ENCODE peak calls at places on chromosome 22, in six cellular contexts. X is HepG2, W is A549, U is GM12878, P is K562, L is SK-N-SH. F is an unnamed sample.

GRCh38 chr22:33539902-33540751 is 380.1 kb downstream of the LARGE1 start:
- DNase-seq in X (peak), W (peak), U (no peak), P (no peak), L (no peak), F (no peak)

GRCh38 chr22:34645375-34645774 is 420.6 kb upstream of the ISX start:
- DNase-seq in X (peak), W (peak), U (no peak), P (no peak), L (no peak), F (peak)

GRCh38 chr22:33126881-33127280 is 68.7 kb upstream of the SYN3 start:
- DNase-seq in X (peak), W (peak), U (no peak), P (no peak), L (peak), F (no peak)

GRCh38 chr22:39220897-39221850 is 23.6 kb downstream of the PDGFB start:
- DNase-seq in X (no peak), W (no peak), U (no peak), P (no peak), L (no peak), F (no peak)

GRCh38 chr22:39498802-39499201 is 3.3 kb upstream of the MIEF1 start:
- DNase-seq in X (peak), W (no peak), U (no peak), P (no peak), L (no peak), F (no peak)

GRCh38 chr22:46114518-46115387 is 35.6 kb upstream of the PPARA start:
- DNase-seq in X (no peak), W (no peak), U (no peak), P (no peak), L (no peak), F (no peak)

GRCh38 chr22:45657701-45658100 is 13.9 kb upstream of the ATXN10 start:
- DNase-seq in X (no peak), W (no peak), U (no peak), P (no peak), L (no peak), F (no peak)

GRCh38 chr22:42785706-42786499 is 65.2 kb upstream of the A4GALT start:
- DNase-seq in X (no peak), W (no peak), U (no peak), P (no peak), L (no peak), F (no peak)

GRCh38 chr22:27925331-27925730 is 6.3 kb upstream of the PITPNB start:
- DNase-seq in X (no peak), W (no peak), U (no peak), P (no peak), L (no peak), F (no peak)

GRCh38 chr22:31089101-31090100 is 8.3 kb downstream of the SMTN start:
- DNase-seq in X (no peak), W (peak), U (no peak), P (peak), L (peak), F (peak)

GRCh38 chr22:47355776-47356432 is 593.5 kb downstream of the TBC1D22A start:
- DNase-seq in X (no peak), W (no peak), U (no peak), P (no peak), L (no peak), F (no peak)

GRCh38 chr22:24216541-24217209 is 28.2 kb downstream of the GGT5 start:
- DNase-seq in X (no peak), W (no peak), U (peak), P (no peak), L (peak), F (no peak)

GRCh38 chr22:17570851-17571631 is 7.7 kb downstream of the SLC25A18 start:
- DNase-seq in X (no peak), W (no peak), U (no peak), P (no peak), L (no peak), F (no peak)

GRCh38 chr22:29539105-29539504 is 14.5 kb downstream of the THOC5 start:
- DNase-seq in X (no peak), W (no peak), U (no peak), P (no peak), L (no peak), F (no peak)

GRCh38 chr22:49086181-49086580 is 741.5 kb downstream of the BRD1 start:
- DNase-seq in X (no peak), W (no peak), U (no peak), P (no peak), L (no peak), F (no peak)

GRCh38 chr22:49658902-49659280 is 168.8 kb downstream of the BRD1 start:
- DNase-seq in X (no peak), W (no peak), U (no peak), P (no peak), L (no peak), F (no peak)

GRCh38 chr22:38273135-38273761 is 438 bp upstream of the TMEM184B start:
- DNase-seq in X (no peak), W (no peak), U (no peak), P (no peak), L (no peak), F (no peak)

GRCh38 chr22:46241397-46242007 is 8.6 kb downstream of the CDPF1 start:
- DNase-seq in X (no peak), W (no peak), U (no peak), P (peak), L (peak), F (no peak)

GRCh38 chr22:37898441-37899181 is 7.5 kb upstream of the MICALL1 start:
- DNase-seq in X (peak), W (peak), U (no peak), P (no peak), L (no peak), F (peak)

GRCh38 chr22:42188808-42189447 is 58.3 kb upstream of the CYP2D6 start:
- DNase-seq in X (no peak), W (peak), U (no peak), P (no peak), L (no peak), F (no peak)

GRCh38 chr22:47940211-47940610 is 1177.8 kb downstream of the TBC1D22A start:
- DNase-seq in X (no peak), W (no peak), U (no peak), P (no peak), L (no peak), F (no peak)

GRCh38 chr22:33112606-33113005 is 54.4 kb upstream of the SYN3 start:
- DNase-seq in X (no peak), W (no peak), U (peak), P (no peak), L (no peak), F (no peak)

GRCh38 chr22:31218565-31219262 is 6.6 kb downstream of the LIMK2 start:
- DNase-seq in X (no peak), W (no peak), U (no peak), P (no peak), L (no peak), F (no peak)

GRCh38 chr22:44096736-44097135 is 72.6 kb downstream of the PARVB start:
- DNase-seq in X (no peak), W (no peak), U (no peak), P (no peak), L (no peak), F (no peak)

GRCh38 chr22:28112548-28113043 is 193.5 kb upstream of the PITPNB start:
- DNase-seq in X (peak), W (peak), U (no peak), P (peak), L (peak), F (no peak)

GRCh38 chr22:22717723-22718122 is 73.3 kb downstream of the GGTLC2 start:
- DNase-seq in X (no peak), W (no peak), U (no peak), P (no peak), L (no peak), F (no peak)

GRCh38 chr22:22720201-22720723 is 75.8 kb downstream of the GGTLC2 start:
- DNase-seq in X (peak), W (peak), U (peak), P (peak), L (peak), F (no peak)

GRCh38 chr22:22716136-22716535 is 71.7 kb downstream of the GGTLC2 start:
- DNase-seq in X (no peak), W (no peak), U (no peak), P (no peak), L (no peak), F (no peak)

GRCh38 chr22:22721681-22722309 is 77.4 kb downstream of the GGTLC2 start:
- DNase-seq in X (no peak), W (no peak), U (peak), P (no peak), L (no peak), F (no peak)

DNA sequence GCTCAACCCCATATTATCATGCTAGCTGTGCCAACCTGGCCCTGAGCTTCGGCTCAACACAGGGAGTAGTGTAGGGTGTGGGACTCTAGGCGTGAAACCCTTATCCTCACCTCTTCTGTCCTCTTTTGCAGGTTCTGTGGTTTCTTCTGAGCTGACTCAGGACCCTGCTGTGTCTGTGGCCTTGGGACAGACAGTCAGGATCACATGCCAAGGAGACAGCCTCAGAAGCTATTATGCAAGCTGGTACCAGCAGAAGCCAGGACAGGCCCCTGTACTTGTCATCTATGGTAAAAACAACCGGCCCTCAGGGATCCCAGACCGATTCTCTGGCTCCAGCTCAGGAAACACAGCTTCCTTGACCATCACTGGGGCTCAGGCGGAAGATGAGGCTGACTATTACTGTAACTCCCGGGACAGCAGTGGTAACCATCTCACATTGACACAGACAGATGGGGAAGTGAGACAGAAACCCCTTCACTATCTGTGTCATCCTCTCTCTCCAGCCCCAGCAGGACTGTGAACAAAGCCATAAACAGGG is 76.4 kb downstream of the GGTLC2 start:
- DNase-seq in X (no peak), W (no peak), U (peak), P (no peak), L (no peak), F (no peak)
- TF ChIP-seq CHD2 in X (no peak), W (no peak), U (no peak), P (no peak), L (no peak), F (no peak)

GRCh38 chr22:25752615-25753214 is 10.7 kb downstream of the MYO18B start:
- DNase-seq in X (no peak), W (no peak), U (no peak), P (no peak), L (no peak), F (no peak)

GRCh38 chr22:25751174-25751581 is 9.2 kb downstream of the MYO18B start:
- DNase-seq in X (no peak), W (no peak), U (no peak), P (no peak), L (no peak), F (no peak)

GRCh38 chr22:25750569-25751173 is 8.7 kb downstream of the MYO18B start:
- DNase-seq in X (no peak), W (no peak), U (no peak), P (no peak), L (no peak), F (no peak)

GRCh38 chr22:25754527-25755202 is 12.7 kb downstream of the MYO18B start:
- DNase-seq in X (no peak), W (peak), U (no peak), P (no peak), L (no peak), F (no peak)

DNA sequence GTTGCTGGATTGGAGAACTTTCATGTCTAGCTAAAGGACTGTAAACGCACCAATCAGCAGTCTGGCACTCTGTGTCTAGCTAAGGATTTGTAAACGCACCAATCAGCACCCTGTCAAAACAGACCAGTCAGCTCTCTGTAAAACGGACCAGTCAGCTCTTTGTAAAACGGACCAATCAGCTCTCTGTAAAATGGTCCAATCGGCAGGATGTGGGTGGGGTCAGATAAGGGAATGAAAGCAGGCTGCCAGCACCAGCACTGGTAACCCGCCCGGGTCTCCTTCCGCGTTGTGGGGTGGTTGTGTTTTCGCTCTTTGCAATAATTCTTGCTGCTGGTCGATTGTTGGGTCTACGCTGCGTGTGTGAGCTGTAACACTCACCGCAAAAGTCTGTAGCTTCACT is 11.3 kb downstream of the MYO18B start:
- DNase-seq in X (no peak), W (no peak), U (no peak), P (no peak), L (no peak), F (no peak)
- TF ChIP-seq CHD2 in X (no peak), W (no peak), U (no peak), P (no peak), L (no peak), F (no peak)

GRCh38 chr22:36274547-36274946 is 21.6 kb downstream of the APOL1 start:
- DNase-seq in X (no peak), W (no peak), U (no peak), P (no peak), L (no peak), F (no peak)

GRCh38 chr22:36280379-36280778 is 27.4 kb downstream of the APOL1 start:
- DNase-seq in X (no peak), W (no peak), U (no peak), P (no peak), L (no peak), F (no peak)

GRCh38 chr22:36281726-36282077 is 28.8 kb downstream of the APOL1 start:
- DNase-seq in X (no peak), W (no peak), U (no peak), P (no peak), L (no peak), F (no peak)

GRCh38 chr22:36279219-36279666 is 26.3 kb downstream of the APOL1 start:
- DNase-seq in X (peak), W (no peak), U (no peak), P (no peak), L (no peak), F (no peak)

GRCh38 chr22:36277482-36278291 is 24.8 kb downstream of the APOL1 start:
- DNase-seq in X (peak), W (peak), U (no peak), P (peak), L (peak), F (peak)
- TF ChIP-seq CHD2 in X (no peak), W (no peak), U (peak), P (no peak), L (no peak), F (no peak)

DNA sequence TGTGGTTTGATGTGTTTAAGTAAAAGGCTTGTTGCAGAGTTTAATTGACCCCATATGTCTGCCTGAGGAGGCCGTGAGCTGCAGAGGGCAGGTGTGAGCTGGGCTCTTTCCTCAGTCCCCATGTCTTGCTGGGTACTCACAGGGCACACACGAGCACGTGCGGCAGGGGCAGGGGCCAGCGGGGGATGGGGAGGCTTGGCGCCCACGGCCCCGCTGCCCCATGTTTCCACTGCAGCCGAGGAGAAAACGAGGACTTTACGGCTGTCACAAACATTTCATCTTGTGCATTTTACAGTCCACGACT is 24.7 kb upstream of the CCDC188 start:
- DNase-seq in X (no peak), W (peak), U (no peak), P (no peak), L (peak), F (no peak)
- TF ChIP-seq CHD2 in X (no peak), W (no peak), U (no peak), P (no peak), L (no peak), F (no peak)